ENCODE peak calls at places on chromosomes 11 and 22, in four cellular contexts. One of them, this sample, is unnamed.

GRCh38 chr11:82980292-82980691 is 78.8 kb downstream of the DDIAS start:
- DNase-seq in stimulated activated CD4-positive, alpha-beta T cell treated with anti-CD3 and anti-CD28 coated beads, Interleukin-4, amount 100 ng/mL, for 48 hours: no peak
- DNase-seq in AG08396: peak; percentile 63
- DNase-seq in anterior cingulate cortex: no peak
- DNase-seq in this sample: no peak

GRCh38 chr11:119685073-119685746 is 43.8 kb downstream of the NECTIN1 start:
- DNase-seq in stimulated activated CD4-positive, alpha-beta T cell treated with anti-CD3 and anti-CD28 coated beads, Interleukin-4, amount 100 ng/mL, for 48 hours: no peak
- DNase-seq in AG08396: no peak
- DNase-seq in anterior cingulate cortex: no peak
- DNase-seq in this sample: no peak

GRCh38 chr11:16941935-16942334 is 72.3 kb downstream of the PLEKHA7 start:
- DNase-seq in stimulated activated CD4-positive, alpha-beta T cell treated with anti-CD3 and anti-CD28 coated beads, Interleukin-4, amount 100 ng/mL, for 48 hours: no peak
- DNase-seq in AG08396: no peak
- DNase-seq in anterior cingulate cortex: no peak
- DNase-seq in this sample: no peak

GRCh38 chr22:31637375-31637937 is 24.6 kb downstream of the PISD start:
- DNase-seq in stimulated activated CD4-positive, alpha-beta T cell treated with anti-CD3 and anti-CD28 coated beads, Interleukin-4, amount 100 ng/mL, for 48 hours: no peak
- DNase-seq in AG08396: no peak
- DNase-seq in anterior cingulate cortex: no peak
- DNase-seq in this sample: peak; percentile 19

GRCh38 chr22:22060200-22061084 is 77.9 kb upstream of the TOP3B start:
- DNase-seq in stimulated activated CD4-positive, alpha-beta T cell treated with anti-CD3 and anti-CD28 coated beads, Interleukin-4, amount 100 ng/mL, for 48 hours: peak; percentile 73
- DNase-seq in AG08396: peak; percentile 73
- DNase-seq in anterior cingulate cortex: no peak
- DNase-seq in this sample: peak; percentile 24

GRCh38 chr11:109123811-109124787 is 297.9 kb upstream of the C11orf87 start:
- DNase-seq in stimulated activated CD4-positive, alpha-beta T cell treated with anti-CD3 and anti-CD28 coated beads, Interleukin-4, amount 100 ng/mL, for 48 hours: no peak
- DNase-seq in AG08396: peak; percentile 46
- DNase-seq in anterior cingulate cortex: no peak
- DNase-seq in this sample: no peak

GRCh38 chr11:132588366-132588765 is 943.9 kb downstream of the OPCML start:
- DNase-seq in stimulated activated CD4-positive, alpha-beta T cell treated with anti-CD3 and anti-CD28 coated beads, Interleukin-4, amount 100 ng/mL, for 48 hours: no peak
- DNase-seq in AG08396: peak; percentile 7
- DNase-seq in anterior cingulate cortex: no peak
- DNase-seq in this sample: no peak

GRCh38 chr22:25759825-25760231 is 17.8 kb downstream of the MYO18B start:
- DNase-seq in stimulated activated CD4-positive, alpha-beta T cell treated with anti-CD3 and anti-CD28 coated beads, Interleukin-4, amount 100 ng/mL, for 48 hours: no peak
- DNase-seq in AG08396: peak; percentile 83
- DNase-seq in anterior cingulate cortex: no peak
- DNase-seq in this sample: no peak

GRCh38 chr11:2357246-2357645 is 19.9 kb upstream of the CD81 start:
- DNase-seq in stimulated activated CD4-positive, alpha-beta T cell treated with anti-CD3 and anti-CD28 coated beads, Interleukin-4, amount 100 ng/mL, for 48 hours: no peak
- DNase-seq in AG08396: no peak
- DNase-seq in anterior cingulate cortex: no peak
- DNase-seq in this sample: no peak

GRCh38 chr11:32023370-32023964 is 67.4 kb upstream of the RCN1 start:
- DNase-seq in stimulated activated CD4-positive, alpha-beta T cell treated with anti-CD3 and anti-CD28 coated beads, Interleukin-4, amount 100 ng/mL, for 48 hours: no peak
- DNase-seq in AG08396: no peak
- DNase-seq in anterior cingulate cortex: no peak
- DNase-seq in this sample: peak; percentile 7

This sample was measured in pons.